ENCODE peak calls at places on chromosomes 4 and X, in seven cellular contexts. O is uterus; S is activated B cell treated with CpG ODN at 0.5 μM for 24 hours; D is activated gamma-delta T cell treated with anti-CD3 and anti-CD28 coated beads, Interleukin-2, amount 50 U/mL, for 16 hours; V is substantia nigra; P is Calu3; U is fibroblast of the conjunctiva. N is an unnamed sample.

GRCh38 chrX:108415146-108415545 is 23.1 kb downstream of the COL4A6 start:
- DNase-seq in V (no peak), D (no peak), U (no peak), O (no peak), P (no peak), S (no peak), N (no peak)

GRCh38 chr4:41569957-41570356 is 32.0 kb downstream of the LIMCH1 start:
- DNase-seq in O (no peak), S (no peak), D (no peak), P (no peak), U (no peak), V (no peak), N (no peak)

GRCh38 chrX:39299615-39300014 is 498.4 kb downstream of the MID1IP1 start:
- DNase-seq in D (no peak), S (no peak), P (no peak), U (no peak), O (no peak), V (no peak), N (no peak)

GRCh38 chr4:130849985-130850632 is 1754.2 kb downstream of the C4orf33 start:
- DNase-seq in D (no peak), V (no peak), P (peak; percentile 10), U (peak; percentile 14), O (no peak), S (no peak), N (no peak)

GRCh38 chrX:107849747-107850478 is 24.2 kb downstream of the MID2 start:
- DNase-seq in O (no peak), D (no peak), V (no peak), S (no peak), U (no peak), P (no peak), N (no peak)

GRCh38 chr4:56026596-56026995 is 77.9 kb downstream of the CEP135 start:
- DNase-seq in O (no peak), U (no peak), D (no peak), V (no peak), S (no peak), P (no peak), N (no peak)

GRCh38 chr4:184268574-184269160 is 51.0 kb upstream of the ENPP6 start:
- DNase-seq in V (no peak), S (no peak), P (no peak), D (no peak), U (no peak), O (no peak), N (no peak)

GRCh38 chr4:109444182-109444844 is 10.7 kb downstream of the SEC24B start:
- DNase-seq in P (no peak), O (no peak), V (no peak), S (no peak), U (no peak), D (no peak), N (no peak)

GRCh38 chr4:85780664-85781063 is 305.7 kb downstream of the ARHGAP24 start:
- DNase-seq in P (no peak), S (no peak), U (no peak), D (no peak), O (no peak), V (no peak), N (no peak)

GRCh38 chr4:184815046-184815877 is 10.5 kb downstream of the ACSL1 start:
- DNase-seq in P (peak; percentile 70), S (peak; percentile 33), D (no peak), U (no peak), V (no peak), O (peak; percentile 85), N (no peak)

GRCh38 chr4:73734405-73735070 is 5.8 kb upstream of the CXCL8 start:
- DNase-seq in D (no peak), U (no peak), S (no peak), O (no peak), P (no peak), V (no peak), N (no peak)

GRCh38 chrX:19616959-19617358 is 101.7 kb upstream of the MAP3K15 start:
- DNase-seq in D (no peak), V (no peak), P (no peak), U (no peak), S (no peak), O (no peak), N (no peak)

GRCh38 chr4:118360101-118360500 is 7.3 kb upstream of the PRSS12 start:
- DNase-seq in S (no peak), V (no peak), U (no peak), P (no peak), D (no peak), O (no peak), N (no peak)

GRCh38 chr4:124203613-124204284 is 508.8 kb downstream of the ANKRD50 start:
- DNase-seq in O (no peak), D (no peak), S (no peak), P (no peak), U (no peak), V (no peak), N (no peak)

GRCh38 chrX:69093960-69094935 is 71.0 kb downstream of the PJA1 start:
- DNase-seq in O (peak; percentile 66), D (no peak), S (no peak), U (peak; percentile 18), V (peak; percentile 11), P (peak; percentile 44), N (no peak)

N was measured in T-helper 22 cell.